ENCODE peak calls at places on chromosomes 11 and 22, in four cellular contexts. One of them, this sample, is unnamed.
A peak's percentile ranks its signal among the peaks of the same experiment; 100 is the strongest.

GRCh38 chr22:21734540-21735197 is 925 bp downstream of the YPEL1 start:
- DNase-seq in heart right ventricle: no peak
- DNase-seq in GM23338: no peak
- DNase-seq in H7: no peak
- DNase-seq in this sample: no peak

GRCh38 chr22:20563941-20564371 is 56.5 kb downstream of the MED15 start:
- DNase-seq in heart right ventricle: no peak
- DNase-seq in GM23338: no peak
- DNase-seq in H7: no peak
- DNase-seq in this sample: no peak

GRCh38 chr11:8223513-8223899 is 40.2 kb downstream of the LMO1 start:
- DNase-seq in heart right ventricle: no peak
- DNase-seq in GM23338: no peak
- DNase-seq in H7: no peak
- DNase-seq in this sample: no peak

GRCh38 chr22:44805663-44806062 is 53.3 kb downstream of the ARHGAP8 start:
- DNase-seq in heart right ventricle: no peak
- DNase-seq in GM23338: no peak
- DNase-seq in H7: no peak
- DNase-seq in this sample: no peak

GRCh38 chr11:28760676-28761390 is 652.6 kb downstream of the METTL15 start:
- DNase-seq in heart right ventricle: no peak
- DNase-seq in GM23338: no peak
- DNase-seq in H7: no peak
- DNase-seq in this sample: no peak

GRCh38 chr11:45248501-45249011 is 37.6 kb downstream of the SYT13 start:
- DNase-seq in heart right ventricle: no peak
- DNase-seq in GM23338: no peak
- DNase-seq in H7: no peak
- DNase-seq in this sample: no peak

GRCh38 chr22:27454807-27455450 is 346.6 kb downstream of the MN1 start:
- DNase-seq in heart right ventricle: no peak
- DNase-seq in GM23338: peak; percentile 32
- DNase-seq in H7: no peak
- DNase-seq in this sample: no peak

GRCh38 chr22:50186789-50187523 is 1.2 kb downstream of the TRABD start:
- DNase-seq in heart right ventricle: no peak
- DNase-seq in GM23338: peak; percentile 44
- DNase-seq in H7: peak; percentile 80
- DNase-seq in this sample: peak; percentile 35

GRCh38 chr22:49967333-49968241 is 7.0 kb downstream of the PIM3 start:
- DNase-seq in heart right ventricle: peak; percentile 58
- DNase-seq in GM23338: no peak
- DNase-seq in H7: peak; percentile 63
- DNase-seq in this sample: no peak

DNA sequence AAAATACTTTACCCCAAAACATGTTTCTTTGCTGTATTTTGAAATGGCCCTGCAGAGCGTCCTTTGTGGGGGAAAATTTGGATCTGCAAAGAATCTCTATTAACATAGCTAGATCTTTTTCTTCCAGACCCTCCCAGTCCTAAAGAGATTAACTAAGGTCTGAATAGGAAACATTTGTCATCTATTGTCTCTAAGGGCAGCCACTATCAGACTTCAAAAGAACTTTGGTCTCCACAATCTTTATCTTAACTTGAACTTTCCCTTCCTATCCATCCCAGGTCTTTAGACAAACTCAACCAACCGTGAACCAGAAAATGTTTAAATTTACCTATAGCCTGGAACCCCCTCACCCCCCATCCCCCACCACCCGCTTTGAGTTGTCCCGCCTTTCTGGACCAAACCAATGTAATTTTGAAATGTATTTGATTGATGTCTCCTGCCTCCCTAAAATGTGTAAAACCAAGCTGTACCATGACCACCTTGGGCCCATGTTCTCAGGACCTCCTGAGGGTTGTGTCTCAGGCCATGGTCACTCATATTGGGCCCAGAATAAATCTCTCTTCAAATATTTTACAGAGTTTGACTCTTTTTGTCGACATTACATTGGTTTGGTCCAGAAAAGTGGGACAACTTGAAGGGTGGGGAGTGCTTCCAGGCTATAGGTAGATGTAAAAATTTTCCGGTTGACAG is 3.5 kb upstream of the KRTAP5-9 start:
- DNase-seq in heart right ventricle: no peak
- DNase-seq in GM23338: no peak
- DNase-seq in H7: no peak
- DNase-seq in this sample: no peak
- H3K4me3 ChIP-seq in heart right ventricle: no peak overlapping the region
- H3K4me3 ChIP-seq in GM23338: no peak overlapping the region
- H3K4me3 ChIP-seq in H7: no peak overlapping the region
- H3K4me3 ChIP-seq in this sample: no peak overlapping the region

GRCh38 chr11:67286621-67287333 is 2.3 kb upstream of the ANKRD13D start:
- DNase-seq in heart right ventricle: no peak
- DNase-seq in GM23338: peak; percentile 40
- DNase-seq in H7: peak; percentile 83
- DNase-seq in this sample: no peak
- H3K4me3 ChIP-seq in heart right ventricle: no peak overlapping the region
- H3K4me3 ChIP-seq in GM23338: no peak overlapping the region
- H3K4me3 ChIP-seq in H7: no peak overlapping the region
- H3K4me3 ChIP-seq in this sample: peak overlapping the region; percentile 47

GRCh38 chr22:39915295-39915726 is 14.4 kb downstream of the GRAP2 start:
- DNase-seq in heart right ventricle: no peak
- DNase-seq in GM23338: no peak
- DNase-seq in H7: no peak
- DNase-seq in this sample: no peak
- H3K4me3 ChIP-seq in heart right ventricle: no peak overlapping the region
- H3K4me3 ChIP-seq in GM23338: no peak overlapping the region
- H3K4me3 ChIP-seq in H7: no peak overlapping the region
- H3K4me3 ChIP-seq in this sample: peak overlapping the region; percentile 69

GRCh38 chr11:73766763-73767162 is 5.9 kb upstream of the RAB6A start:
- DNase-seq in heart right ventricle: no peak
- DNase-seq in GM23338: no peak
- DNase-seq in H7: no peak
- DNase-seq in this sample: no peak
- H3K4me3 ChIP-seq in heart right ventricle: no peak overlapping the region
- H3K4me3 ChIP-seq in GM23338: no peak overlapping the region
- H3K4me3 ChIP-seq in H7: no peak overlapping the region
- H3K4me3 ChIP-seq in this sample: no peak overlapping the region

DNA sequence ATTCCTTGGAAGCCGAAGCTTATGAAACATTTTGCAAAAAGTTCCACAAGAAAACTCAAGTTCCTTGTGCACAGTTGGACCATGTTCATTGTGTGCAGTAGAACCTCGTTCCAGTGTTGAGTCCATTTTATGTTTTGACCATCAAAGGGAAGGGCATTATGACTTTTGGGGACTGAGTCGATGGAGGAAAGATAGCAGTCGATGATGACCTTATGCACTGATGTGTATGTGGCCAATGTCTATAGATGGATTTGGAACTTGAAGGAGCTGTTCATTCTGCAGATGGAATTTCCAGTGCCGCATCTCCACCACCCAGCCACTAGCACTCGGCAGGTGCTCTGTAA is 71.5 kb upstream of the IGLL5 start:
- DNase-seq in heart right ventricle: no peak
- DNase-seq in GM23338: no peak
- DNase-seq in H7: no peak
- DNase-seq in this sample: no peak
- H3K4me3 ChIP-seq in heart right ventricle: no peak overlapping the region
- H3K4me3 ChIP-seq in GM23338: no peak overlapping the region
- H3K4me3 ChIP-seq in H7: no peak overlapping the region
- H3K4me3 ChIP-seq in this sample: peak overlapping the region; percentile 9

GRCh38 chr11:75813126-75813525 is 1.9 kb upstream of the UVRAG start:
- DNase-seq in heart right ventricle: no peak
- DNase-seq in GM23338: no peak
- DNase-seq in H7: no peak
- DNase-seq in this sample: no peak

GRCh38 chr11:75811485-75811884 is 3.5 kb upstream of the UVRAG start:
- DNase-seq in heart right ventricle: no peak
- DNase-seq in GM23338: no peak
- DNase-seq in H7: no peak
- DNase-seq in this sample: no peak

GRCh38 chr11:75812542-75813040 is 2.4 kb upstream of the UVRAG start:
- DNase-seq in heart right ventricle: no peak
- DNase-seq in GM23338: peak; percentile 66
- DNase-seq in H7: peak; percentile 27
- DNase-seq in this sample: no peak

GRCh38 chr11:75809991-75810390 is 5.0 kb upstream of the UVRAG start:
- DNase-seq in heart right ventricle: no peak
- DNase-seq in GM23338: no peak
- DNase-seq in H7: no peak
- DNase-seq in this sample: no peak

GRCh38 chr11:75810637-75811383 is 4.2 kb upstream of the UVRAG start:
- DNase-seq in heart right ventricle: no peak
- DNase-seq in GM23338: no peak
- DNase-seq in H7: no peak
- DNase-seq in this sample: no peak
- H3K4me3 ChIP-seq in heart right ventricle: no peak overlapping the region
- H3K4me3 ChIP-seq in GM23338: no peak overlapping the region
- H3K4me3 ChIP-seq in H7: no peak overlapping the region
- H3K4me3 ChIP-seq in this sample: no peak overlapping the region

GRCh38 chr11:10692716-10693115 is 839 bp downstream of the IRAG1 start:
- DNase-seq in heart right ventricle: no peak
- DNase-seq in GM23338: no peak
- DNase-seq in H7: peak; percentile 49
- DNase-seq in this sample: no peak

GRCh38 chr11:10693509-10694071 is at the start of gene IRAG1:
- DNase-seq in heart right ventricle: peak; percentile 61
- DNase-seq in GM23338: peak; percentile 34
- DNase-seq in H7: peak; percentile 72
- DNase-seq in this sample: no peak

GRCh38 chr11:10683429-10683828 is 10.1 kb downstream of the IRAG1 start:
- DNase-seq in heart right ventricle: no peak
- DNase-seq in GM23338: no peak
- DNase-seq in H7: peak; percentile 44
- DNase-seq in this sample: no peak

GRCh38 chr11:10688401-10688800 is 5.2 kb downstream of the IRAG1 start:
- DNase-seq in heart right ventricle: no peak
- DNase-seq in GM23338: peak; percentile 52
- DNase-seq in H7: peak; percentile 59
- DNase-seq in this sample: no peak
- H3K4me3 ChIP-seq in heart right ventricle: no peak overlapping the region
- H3K4me3 ChIP-seq in GM23338: no peak overlapping the region
- H3K4me3 ChIP-seq in H7: no peak overlapping the region
- H3K4me3 ChIP-seq in this sample: no peak overlapping the region

GRCh38 chr11:95684170-95684569 is 105.4 kb downstream of the FAM76B start:
- DNase-seq in heart right ventricle: no peak
- DNase-seq in GM23338: no peak
- DNase-seq in H7: no peak
- DNase-seq in this sample: no peak

GRCh38 chr11:95688501-95689222 is 100.9 kb downstream of the FAM76B start:
- DNase-seq in heart right ventricle: no peak
- DNase-seq in GM23338: no peak
- DNase-seq in H7: no peak
- DNase-seq in this sample: no peak

GRCh38 chr11:95688015-95688414 is 101.6 kb downstream of the FAM76B start:
- DNase-seq in heart right ventricle: no peak
- DNase-seq in GM23338: no peak
- DNase-seq in H7: no peak
- DNase-seq in this sample: no peak

GRCh38 chr11:95684701-95685100 is 104.9 kb downstream of the FAM76B start:
- DNase-seq in heart right ventricle: no peak
- DNase-seq in GM23338: no peak
- DNase-seq in H7: no peak
- DNase-seq in this sample: no peak

GRCh38 chr11:95686265-95686664 is 103.3 kb downstream of the FAM76B start:
- DNase-seq in heart right ventricle: no peak
- DNase-seq in GM23338: no peak
- DNase-seq in H7: no peak
- DNase-seq in this sample: no peak
- H3K4me3 ChIP-seq in heart right ventricle: no peak overlapping the region
- H3K4me3 ChIP-seq in GM23338: no peak overlapping the region
- H3K4me3 ChIP-seq in H7: no peak overlapping the region
- H3K4me3 ChIP-seq in this sample: peak overlapping the region; percentile 71

GRCh38 chr11:66670816-66671215 is 6.9 kb downstream of the RBM4B start:
- DNase-seq in heart right ventricle: no peak
- DNase-seq in GM23338: no peak
- DNase-seq in H7: no peak
- DNase-seq in this sample: no peak
- H3K4me3 ChIP-seq in heart right ventricle: no peak overlapping the region
- H3K4me3 ChIP-seq in GM23338: no peak overlapping the region
- H3K4me3 ChIP-seq in H7: no peak overlapping the region
- H3K4me3 ChIP-seq in this sample: no peak overlapping the region

This sample was measured in CD4-positive, CD25-positive, alpha-beta regulatory T cell.